ENCODE peak calls at places on chromosomes 7 and 10, in five cellular contexts. T is B cell, J is ureter, S is T follicular helper cell, U is chondrocyte. R is an unnamed sample.

GRCh38 chr10:79137404-79137803 is 68.6 kb downstream of the ZMIZ1 start:
- DNase-seq in T (no peak), J (no peak), S (no peak), U (no peak), R (no peak)

GRCh38 chr7:117004899-117005298 is 51.6 kb downstream of the ST7 start:
- DNase-seq in T (no peak), J (no peak), S (no peak), U (no peak), R (no peak)

GRCh38 chr7:150450491-150450992 is at the start of gene GIMAP8:
- DNase-seq in T (peak), J (no peak), S (peak), U (no peak), R (peak)

GRCh38 chr7:134327896-134328295 is 11.2 kb upstream of the SLC35B4 start:
- DNase-seq in T (peak), J (no peak), S (peak), U (no peak), R (no peak)

GRCh38 chr10:129973674-129974059 is 9.6 kb upstream of the EBF3 start:
- DNase-seq in T (no peak), J (no peak), S (no peak), U (no peak), R (no peak)

GRCh38 chr7:26167293-26167934 is 15.4 kb downstream of the NFE2L3 start:
- DNase-seq in T (no peak), J (no peak), S (no peak), U (no peak), R (no peak)

GRCh38 chr10:59266321-59266720 is 89.9 kb downstream of the PHYHIPL start:
- DNase-seq in T (no peak), J (no peak), S (no peak), U (no peak), R (no peak)

GRCh38 chr7:44244282-44244681 is 43.5 kb downstream of the YKT6 start:
- DNase-seq in T (peak), J (no peak), S (no peak), U (no peak), R (no peak)

GRCh38 chr10:103188853-103189252 is 4.2 kb downstream of the NT5C2 start:
- DNase-seq in T (no peak), J (no peak), S (no peak), U (no peak), R (no peak)

GRCh38 chr10:68121862-68122261 is 12.6 kb downstream of the MYPN start:
- DNase-seq in T (no peak), J (no peak), S (no peak), U (no peak), R (no peak)

GRCh38 chr7:31517513-31517912 is 3.6 kb downstream of the ITPRID1 start:
- DNase-seq in T (no peak), J (no peak), S (no peak), U (no peak), R (no peak)

GRCh38 chr7:130369110-130369711 is 11.1 kb upstream of the CPA1 start:
- DNase-seq in T (no peak), J (no peak), S (no peak), U (peak), R (no peak)

GRCh38 chr7:120272896-120273475 is at the start of gene KCND2:
- DNase-seq in T (no peak), J (no peak), S (no peak), U (no peak), R (no peak)

GRCh38 chr10:86785021-86785420 is 28.6 kb downstream of the BMPR1A start:
- DNase-seq in T (no peak), J (no peak), S (no peak), U (no peak), R (no peak)

R was measured in lower lobe of right lung.